ENCODE peak calls at places on chromosomes 2 and 18, in eight cellular contexts. V is endothelial cell; I is cerebellar cortex; O is AG10803; C is stimulated activated CD8-positive, alpha-beta memory T cell treated with anti-CD3 and anti-CD28 coated beads, Interleukin-7, amount 100 ng/mL, for 24 hours; Q is EH; D is uterus; B is NCI-H1417. K is an unnamed sample.

GRCh38 chr2:7721413-7721995 is 804.3 kb downstream of the RNF144A start:
- DNase-seq in V (no peak), I (peak; percentile 60), Q (no peak), O (no peak), B (no peak), D (no peak), C (no peak), K (peak; percentile 16)

GRCh38 chr2:200863655-200864205 is 728 bp downstream of the CLK1 start:
- DNase-seq in D (no peak), V (no peak), I (no peak), Q (peak; percentile 46), C (no peak), B (no peak), O (no peak), K (no peak)

GRCh38 chr2:37656512-37657423 is 14.7 kb downstream of the CDC42EP3 start:
- DNase-seq in C (no peak), V (no peak), O (no peak), D (no peak), B (peak; percentile 46), I (no peak), Q (peak; percentile 60), K (no peak)

GRCh38 chr18:40985441-40985840 is 969.6 kb upstream of the PIK3C3 start:
- DNase-seq in B (no peak), O (no peak), V (no peak), I (no peak), D (no peak), C (no peak), Q (no peak), K (no peak)

GRCh38 chr2:12412898-12413305 is 303.8 kb upstream of the TRIB2 start:
- DNase-seq in C (no peak), O (no peak), D (no peak), Q (peak; percentile 32), I (no peak), V (no peak), B (no peak), K (no peak)

GRCh38 chr18:63887424-63887823 is at the start of gene SERPINB2:
- DNase-seq in V (no peak), I (no peak), O (peak; percentile 43), Q (peak; percentile 35), B (no peak), D (no peak), C (no peak), K (no peak)

GRCh38 chr18:68991281-68991680 is 193.4 kb downstream of the CCDC102B start:
- DNase-seq in C (no peak), Q (peak; percentile 63), B (no peak), O (no peak), I (no peak), V (no peak), D (no peak), K (no peak)

GRCh38 chr18:44655435-44655834 is 25.3 kb upstream of the SETBP1 start:
- DNase-seq in B (no peak), O (no peak), V (no peak), D (no peak), I (no peak), Q (no peak), C (no peak), K (no peak)

GRCh38 chr2:220962556-220962955 is 609.5 kb downstream of the EPHA4 start:
- DNase-seq in B (no peak), I (no peak), O (no peak), Q (peak; percentile 70), C (no peak), D (no peak), V (no peak), K (no peak)

GRCh38 chr2:25043241-25043867 is 1.5 kb downstream of the EFR3B start:
- DNase-seq in O (peak; percentile 63), V (no peak), I (peak; percentile 23), B (no peak), Q (peak; percentile 89), D (no peak), C (peak; percentile 22), K (no peak)

GRCh38 chr18:3486514-3486913 is 36.5 kb downstream of the TGIF1 start:
- DNase-seq in V (no peak), D (no peak), C (no peak), B (no peak), O (no peak), Q (no peak), I (no peak), K (no peak)

GRCh38 chr2:161243312-161243711 is 64.9 kb upstream of the PSMD14 start:
- DNase-seq in D (no peak), I (no peak), V (no peak), B (no peak), C (no peak), Q (no peak), O (no peak), K (no peak)

GRCh38 chr2:3186766-3187165 is 190.9 kb downstream of the EIPR1 start:
- DNase-seq in C (no peak), D (no peak), B (no peak), V (no peak), Q (no peak), O (no peak), I (no peak), K (no peak)

GRCh38 chr18:57497372-57498294 is 62.5 kb downstream of the ONECUT2 start:
- DNase-seq in O (peak; percentile 46), D (no peak), V (no peak), C (no peak), I (no peak), Q (peak; percentile 42), B (no peak), K (no peak)

GRCh38 chr18:52992041-52992440 is 652.0 kb downstream of the DCC start:
- DNase-seq in O (no peak), C (no peak), Q (no peak), B (no peak), V (peak; percentile 36), D (no peak), I (no peak), K (no peak)

GRCh38 chr2:201130524-201131186 is 14.7 kb downstream of the CFLAR start:
- DNase-seq in Q (peak; percentile 85), V (peak; percentile 22), O (peak; percentile 76), B (no peak), I (no peak), D (no peak), C (no peak), K (no peak)

GRCh38 chr2:107412209-107412904 is 414.3 kb upstream of the RGPD4 start:
- DNase-seq in I (no peak), D (no peak), Q (peak; percentile 38), C (no peak), O (peak; percentile 43), V (no peak), B (no peak), K (no peak)

GRCh38 chr18:49751427-49752094 is 61.8 kb downstream of the ACAA2 start:
- DNase-seq in I (no peak), D (no peak), B (peak; percentile 12), V (no peak), Q (no peak), O (no peak), C (no peak), K (no peak)

GRCh38 chr2:180322781-180323180 is 315.7 kb upstream of the CWC22 start:
- DNase-seq in B (no peak), O (no peak), D (no peak), Q (peak; percentile 35), C (no peak), I (no peak), V (no peak), K (no peak)

K was measured in cerebellum.